ENCODE peak calls at places on chromosome 5, in seven cellular contexts. F, B, V, I, Y, Q and J are unnamed samples.

GRCh38 chr5:141978389-141978788 is 9.5 kb downstream of the RNF14 start:
- DNase-seq in B (no peak), I (no peak), F (no peak), Q (no peak), V (no peak), Y (no peak), J (no peak)

GRCh38 chr5:57816108-57816507 is 333.5 kb upstream of the ACTBL2 start:
- DNase-seq in B (no peak), Q (no peak), F (no peak), V (no peak), I (no peak), Y (peak), J (no peak)

GRCh38 chr5:36240779-36241635 is 718 bp downstream of the NADK2 start:
- DNase-seq in Y (peak), F (peak), V (peak), I (peak), Q (peak), B (no peak), J (no peak)

GRCh38 chr5:158621381-158621780 is 478.3 kb downstream of the EBF1 start:
- DNase-seq in F (no peak), V (no peak), B (no peak), Q (no peak), I (no peak), Y (no peak), J (no peak)

GRCh38 chr5:127340606-127341005 is 50.0 kb downstream of the MEGF10 start:
- DNase-seq in Y (no peak), B (no peak), Q (no peak), F (no peak), I (no peak), V (no peak), J (no peak)

GRCh38 chr5:150306775-150307174 is 4.1 kb upstream of the ARSI start:
- DNase-seq in V (no peak), Q (no peak), Y (no peak), B (no peak), I (no peak), F (no peak), J (no peak)

GRCh38 chr5:53712327-53712726 is 151.9 kb downstream of the NDUFS4 start:
- DNase-seq in Q (no peak), B (no peak), Y (no peak), I (no peak), V (no peak), F (no peak), J (no peak)

GRCh38 chr5:33936004-33936380 is 194 bp upstream of the RXFP3 start:
- DNase-seq in Q (no peak), Y (peak), B (no peak), V (peak), F (no peak), I (no peak), J (no peak)

GRCh38 chr5:123505633-123506032 is 6.3 kb upstream of the CSNK1G3 start:
- DNase-seq in Y (no peak), V (no peak), I (no peak), B (peak), Q (no peak), F (no peak), J (no peak)

GRCh38 chr5:159031513-159031912 is 68.2 kb downstream of the EBF1 start:
- DNase-seq in F (no peak), I (no peak), Q (no peak), V (peak), Y (no peak), B (no peak), J (no peak)

GRCh38 chr5:93600409-93601052 is 17.5 kb downstream of the NR2F1 start:
- DNase-seq in Q (no peak), Y (no peak), B (peak), V (no peak), I (no peak), F (no peak), J (no peak)

GRCh38 chr5:132437604-132438275 is 52.8 kb downstream of the IRF1 start:
- DNase-seq in V (peak), Y (peak), I (no peak), F (no peak), B (no peak), Q (no peak), J (no peak)

GRCh38 chr5:51881901-51882300 is 498.7 kb downstream of the ISL1 start:
- DNase-seq in B (no peak), F (no peak), I (no peak), V (no peak), Y (peak), Q (no peak), J (no peak)

GRCh38 chr5:91207248-91207647 is 175.9 kb downstream of the ARRDC3 start:
- DNase-seq in B (no peak), Y (no peak), I (no peak), F (no peak), Q (no peak), V (no peak), J (no peak)

GRCh38 chr5:135391869-135392255 is 7.2 kb downstream of the MACROH2A1 start:
- DNase-seq in I (no peak), Q (no peak), B (no peak), Y (no peak), V (no peak), F (no peak), J (no peak)

GRCh38 chr5:104412649-104413240 is 850.2 kb upstream of the NUDT12 start:
- DNase-seq in Q (no peak), F (no peak), B (no peak), I (no peak), V (peak), Y (peak), J (no peak)

GRCh38 chr5:125149503-125149902 is 403.1 kb upstream of the ZNF608 start:
- DNase-seq in B (no peak), F (no peak), Y (no peak), Q (no peak), V (no peak), I (no peak), J (no peak)

GRCh38 chr5:95530441-95530840 is 24.3 kb downstream of the SKIC3 start:
- DNase-seq in I (no peak), F (no peak), V (no peak), Y (no peak), Q (no peak), B (no peak), J (no peak)

GRCh38 chr5:54792611-54793404 is 192.6 kb downstream of the ESM1 start:
- DNase-seq in I (no peak), B (no peak), Q (no peak), F (no peak), V (no peak), Y (no peak), J (no peak)

GRCh38 chr5:6371079-6371810 is 7.1 kb downstream of the MED10 start:
- DNase-seq in B (no peak), Q (no peak), F (no peak), V (no peak), Y (no peak), I (no peak), J (no peak)

GRCh38 chr5:142886956-142887355 is 116.8 kb downstream of the ARHGAP26 start:
- DNase-seq in Q (no peak), B (no peak), I (no peak), V (no peak), Y (no peak), F (no peak), J (no peak)

GRCh38 chr5:78555870-78556269 is 92.7 kb downstream of the LHFPL2 start:
- DNase-seq in Q (no peak), F (no peak), Y (no peak), V (no peak), I (no peak), B (no peak), J (no peak)

GRCh38 chr5:134989291-134989830 is 21.7 kb downstream of the CATSPER3 start:
- DNase-seq in Q (no peak), Y (no peak), I (no peak), B (no peak), F (no peak), V (no peak), J (no peak)

GRCh38 chr5:146068136-146068717 is 37.1 kb downstream of the PLAC8L1 start:
- DNase-seq in F (no peak), B (peak), Y (no peak), V (no peak), Q (no peak), I (no peak), J (no peak)

GRCh38 chr5:77630246-77631165 is 8.0 kb downstream of the OTP start:
- DNase-seq in V (peak), F (no peak), Y (peak), Q (no peak), I (no peak), B (peak), J (no peak)

GRCh38 chr5:18761801-18762200 is 1127.5 kb downstream of the TAF11L14 start:
- DNase-seq in V (no peak), F (no peak), B (no peak), Q (no peak), I (no peak), Y (no peak), J (no peak)

GRCh38 chr5:133907075-133907474 is 61.4 kb downstream of the C5orf15 start:
- DNase-seq in Y (no peak), Q (no peak), B (peak), V (no peak), F (no peak), I (no peak), J (no peak)

GRCh38 chr5:180813418-180813817 is 10.8 kb upstream of the MGAT1 start:
- DNase-seq in V (no peak), B (no peak), I (no peak), Q (no peak), Y (no peak), F (no peak), J (no peak)

GRCh38 chr5:149489605-149490037 is 61.6 kb downstream of the CSNK1A1 start:
- DNase-seq in Q (no peak), B (no peak), Y (no peak), V (no peak), F (no peak), I (no peak), J (no peak)

GRCh38 chr5:168117469-168117868 is 174.0 kb upstream of the WWC1 start:
- DNase-seq in Q (no peak), Y (no peak), I (no peak), B (no peak), F (no peak), V (no peak), J (no peak)

GRCh38 chr5:126234563-126235195 is 188.5 kb upstream of the GRAMD2B start:
- DNase-seq in Y (peak), I (no peak), Q (no peak), B (no peak), V (peak), F (no peak), J (no peak)

GRCh38 chr5:174706997-174707548 is 17.3 kb upstream of the MSX2 start:
- DNase-seq in V (no peak), I (no peak), Q (no peak), F (no peak), B (no peak), Y (no peak), J (no peak)

GRCh38 chr5:55427157-55427556 is 107.6 kb downstream of the PLPP1 start:
- DNase-seq in V (no peak), Q (no peak), I (no peak), B (peak), Y (no peak), F (no peak), J (no peak)

GRCh38 chr5:72427488-72428437 is 79.4 kb downstream of the ZNF366 start:
- DNase-seq in V (peak), Y (peak), Q (no peak), F (no peak), I (no peak), B (peak), J (no peak)